ENCODE peak calls at places on chromosomes 1 and 21, in six cellular contexts. N is gastrocnemius medialis, B is heart left ventricle, H is A549, A is IMR-90, K is uterus. I is an unnamed sample.

GRCh38 chr1:161725888-161726630 is 4.7 kb downstream of the FCRLB start:
- DNase-seq in N (no peak), B (peak; percentile 57), H (peak; percentile 60), A (peak; percentile 38), K (peak; percentile 43), I (peak; percentile 90)

GRCh38 chr1:201346337-201346939 is 31.0 kb downstream of the TNNT2 start:
- DNase-seq in N (no peak), B (no peak), H (peak; percentile 63), A (peak; percentile 61), K (no peak), I (peak; percentile 25)

GRCh38 chr1:51843948-51844347 is 34.6 kb downstream of the NRDC start:
- DNase-seq in N (no peak), B (no peak), H (no peak), A (no peak), K (no peak), I (no peak)

GRCh38 chr1:71080178-71080781 is 555 bp downstream of the ZRANB2 start:
- DNase-seq in N (peak; percentile 15), B (no peak), H (peak; percentile 9), A (peak; percentile 7), K (no peak), I (no peak)

GRCh38 chr1:243266231-243266630 is 10.4 kb downstream of the SDCCAG8 start:
- DNase-seq in N (no peak), B (no peak), H (no peak), A (no peak), K (no peak), I (no peak)

GRCh38 chr1:79633456-79633855 is 626.9 kb upstream of the ADGRL4 start:
- DNase-seq in N (no peak), B (no peak), H (no peak), A (peak; percentile 83), K (no peak), I (no peak)

GRCh38 chr1:93591833-93592635 is 89.6 kb downstream of the BCAR3 start:
- DNase-seq in N (no peak), B (no peak), H (peak; percentile 35), A (no peak), K (no peak), I (peak; percentile 84)

GRCh38 chr1:164588388-164589341 is 29.7 kb downstream of the PBX1 start:
- DNase-seq in N (peak; percentile 33), B (peak; percentile 77), H (peak; percentile 60), A (peak; percentile 77), K (peak; percentile 81), I (no peak)

GRCh38 chr1:10941891-10942541 is 70.4 kb upstream of the TARDBP start:
- DNase-seq in N (peak; percentile 43), B (no peak), H (no peak), A (no peak), K (peak; percentile 64), I (no peak)

GRCh38 chr1:233791750-233792149 is 112.7 kb upstream of the SLC35F3 start:
- DNase-seq in N (no peak), B (no peak), H (no peak), A (no peak), K (no peak), I (no peak)

GRCh38 chr1:90417139-90417538 is 300.0 kb downstream of the BARHL2 start:
- DNase-seq in N (no peak), B (no peak), H (no peak), A (no peak), K (no peak), I (no peak)

GRCh38 chr1:53361541-53361961 is 33.7 kb upstream of the LRP8 start:
- DNase-seq in N (no peak), B (no peak), H (no peak), A (no peak), K (peak; percentile 3), I (peak; percentile 35)

GRCh38 chr1:64974288-64974825 is 8.0 kb upstream of the JAK1 start:
- DNase-seq in N (no peak), B (no peak), H (no peak), A (no peak), K (no peak), I (no peak)

GRCh38 chr1:58780586-58781452 is 3.0 kb downstream of the JUN start:
- DNase-seq in N (no peak), B (no peak), H (peak; percentile 23), A (peak; percentile 16), K (no peak), I (no peak)

GRCh38 chr1:58779837-58780585 is 3.8 kb downstream of the JUN start:
- DNase-seq in N (peak; percentile 28), B (peak; percentile 27), H (peak; percentile 77), A (peak; percentile 78), K (peak; percentile 33), I (no peak)

GRCh38 chr1:58782308-58783089 is 1.3 kb downstream of the JUN start:
- DNase-seq in N (peak; percentile 55), B (peak; percentile 51), H (peak; percentile 39), A (peak; percentile 22), K (peak; percentile 55), I (peak; percentile 95)

GRCh38 chr1:58783090-58783992 is 506 bp downstream of the JUN start:
- DNase-seq in N (peak; percentile 51), B (peak; percentile 58), H (peak; percentile 39), A (peak; percentile 52), K (no peak), I (peak; percentile 94)

DNA sequence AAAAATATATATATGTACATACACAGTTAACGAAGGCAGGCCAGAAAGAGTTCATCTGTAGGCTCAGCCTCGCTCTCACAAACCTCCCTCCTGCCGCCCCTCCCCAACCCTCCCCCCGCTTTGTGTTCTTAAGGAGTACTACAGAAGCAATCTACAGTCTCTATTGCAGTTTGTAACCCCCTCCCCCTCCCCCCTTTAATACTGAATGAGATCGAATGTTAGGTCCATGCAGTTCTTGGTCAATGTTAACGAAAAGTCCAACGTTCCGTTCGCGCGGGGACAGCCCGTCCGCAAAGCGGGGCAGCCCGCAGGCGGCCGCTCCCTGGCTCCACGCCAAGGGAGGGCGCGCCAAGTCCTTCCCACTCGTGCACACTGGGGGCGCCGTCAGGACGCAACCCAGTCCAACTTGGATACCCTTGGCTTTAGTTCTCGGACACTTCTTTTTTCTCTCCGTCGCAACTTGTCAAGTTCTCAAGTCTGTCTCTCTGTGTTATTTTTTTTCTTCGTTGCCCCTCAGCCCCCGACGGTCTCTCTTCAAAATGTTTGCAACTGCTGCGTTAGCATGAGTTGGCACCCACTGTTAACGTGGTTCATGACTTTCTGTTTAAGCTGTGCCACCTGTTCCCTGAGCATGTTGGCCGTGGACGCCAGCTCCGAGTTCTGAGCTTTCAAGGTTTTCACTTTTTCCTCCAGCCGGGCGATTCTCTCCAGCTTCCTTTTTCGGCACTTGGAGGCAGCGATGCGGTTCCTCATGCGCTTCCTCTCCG is 2.1 kb downstream of the JUN start:
- DNase-seq in N (peak; percentile 77), B (peak; percentile 83), H (peak; percentile 63), A (peak; percentile 69), K (peak; percentile 82), I (peak; percentile 89)
- TF ChIP-seq CTCF in N (peak; percentile 29), B (peak; percentile 42), H (no peak), A (peak; percentile 41), K (peak; percentile 64), I (no peak)

GRCh38 chr1:116569776-116570357 is 959 bp downstream of the CD58 start:
- DNase-seq in N (no peak), B (peak; percentile 42), H (peak; percentile 24), A (no peak), K (peak; percentile 31), I (peak; percentile 91)

GRCh38 chr1:116570358-116571214 is at the start of gene CD58:
- DNase-seq in N (peak; percentile 78), B (peak; percentile 93), H (peak; percentile 79), A (peak; percentile 63), K (peak; percentile 87), I (peak; percentile 99)

GRCh38 chr1:116568925-116569490 is 1.8 kb downstream of the CD58 start:
- DNase-seq in N (no peak), B (no peak), H (no peak), A (no peak), K (no peak), I (no peak)

GRCh38 chr1:116565222-116565621 is 5.6 kb downstream of the CD58 start:
- DNase-seq in N (no peak), B (no peak), H (no peak), A (no peak), K (no peak), I (no peak)

GRCh38 chr1:116567790-116568667 is 2.8 kb downstream of the CD58 start:
- DNase-seq in N (no peak), B (no peak), H (no peak), A (no peak), K (no peak), I (no peak)
- H3K4me1 ChIP-seq in N (peaks cover 11% of the 10 kb centered on the region), B (peaks cover 23% of the 10 kb centered on the region), H (peaks cover 39% of the 10 kb centered on the region), A (peaks cover 2% of the 10 kb centered on the region), K (no peaks in the 10 kb centered on the region), I (peaks cover 22% of the 10 kb centered on the region)

DNA sequence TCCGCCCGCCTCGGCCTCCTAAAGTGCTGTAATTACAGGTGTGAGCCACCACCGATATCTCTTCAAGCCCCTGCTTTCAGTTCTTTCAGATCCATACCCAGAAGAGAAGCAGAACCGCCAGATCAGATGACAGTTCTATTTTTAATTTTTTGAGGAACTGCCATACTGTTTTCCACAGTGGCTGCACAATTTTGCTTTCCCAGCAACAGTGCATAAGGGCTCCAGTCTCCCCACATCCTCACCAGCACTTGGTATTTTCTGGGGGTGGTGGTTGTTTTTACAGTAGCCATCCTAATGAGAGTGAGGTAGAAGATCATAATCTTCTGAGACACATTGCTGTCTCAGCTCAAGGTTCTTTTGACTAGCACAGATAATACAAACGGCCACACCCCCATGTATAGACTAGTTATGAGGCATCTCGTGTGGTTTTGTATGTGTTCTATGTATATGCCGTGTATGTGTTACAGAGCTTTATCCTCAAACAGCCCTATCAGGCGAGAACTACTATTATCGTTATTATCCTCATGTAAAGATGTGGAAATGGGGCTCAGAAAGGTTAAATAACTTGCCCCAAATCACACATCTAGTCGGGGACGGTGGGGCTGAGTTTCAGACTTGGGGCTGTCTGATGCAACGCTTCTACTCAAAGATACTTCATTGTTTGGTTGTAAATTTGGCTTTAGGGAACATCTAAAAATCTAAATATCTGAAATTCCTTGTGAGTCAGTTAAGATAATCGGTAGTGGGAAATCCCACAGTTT is 12.0 kb downstream of the FHAD1 start:
- DNase-seq in N (no peak), B (no peak), H (no peak), A (no peak), K (no peak), I (no peak)
- TF ChIP-seq POLR2A in N (no peak), B (no peak), H (no peak), A (no peak), K (no peak), I (no peak)

DNA sequence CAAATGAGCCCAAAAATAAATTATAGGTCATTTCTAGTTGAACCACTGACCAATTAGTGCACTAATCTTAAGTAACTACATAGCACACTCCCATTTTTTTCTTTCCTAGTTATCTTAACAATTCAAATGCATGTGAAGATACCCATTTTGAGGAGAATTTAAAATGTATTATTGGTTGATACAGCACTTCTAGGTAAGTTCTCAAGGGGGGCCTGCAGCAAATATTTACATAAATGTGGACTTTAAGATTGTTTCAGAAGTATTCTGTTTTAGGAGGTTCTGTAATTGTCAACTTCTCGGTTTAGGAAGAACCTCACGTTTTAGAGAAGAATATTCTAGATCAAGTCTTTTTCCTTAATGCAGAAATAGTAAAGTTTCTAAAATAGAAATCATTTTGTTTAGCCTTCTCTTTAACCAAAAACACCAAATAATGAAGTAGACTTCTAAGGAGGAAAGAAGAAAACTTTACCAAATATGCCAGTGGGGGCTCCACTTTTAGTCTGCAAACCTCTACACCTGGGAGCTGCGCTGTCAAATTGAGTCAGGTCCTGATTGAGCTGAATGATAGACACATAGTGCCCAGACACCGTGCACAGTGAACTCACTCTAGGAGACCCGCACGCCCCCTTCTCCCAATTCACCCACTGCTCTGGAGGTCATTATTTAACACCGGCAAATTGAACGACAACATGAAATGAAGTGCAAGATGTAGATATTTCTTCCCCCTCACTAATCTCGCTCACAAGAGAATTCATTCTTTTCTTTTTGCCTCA is 144.4 kb downstream of the RUNX1 start:
- DNase-seq in N (no peak), B (no peak), H (no peak), A (no peak), K (no peak), I (no peak)
- TF ChIP-seq CTCF in N (no peak), B (no peak), H (no peak), A (no peak), K (no peak), I (no peak)